ENCODE peak calls at places on chromosomes 3 and 15, in four cellular contexts. S is H1, D is A549, Y is HepG2. O is an unnamed sample.

GRCh38 chr3:153096611-153097200 is 65.3 kb upstream of the RAP2B start:
- DNase-seq in S (no peak), D (no peak), Y (no peak), O (no peak)

GRCh38 chr3:178631950-178632349 is 95.7 kb downstream of the KCNMB2 start:
- DNase-seq in S (no peak), D (no peak), Y (no peak), O (no peak)

GRCh38 chr15:59917504-59918157 is 86.5 kb upstream of the FOXB1 start:
- DNase-seq in S (peak), D (peak), Y (peak), O (peak)

GRCh38 chr15:33034588-33034987 is 159.9 kb downstream of the FMN1 start:
- DNase-seq in S (no peak), D (no peak), Y (no peak), O (no peak)

GRCh38 chr15:33125883-33126535 is 68.5 kb downstream of the FMN1 start:
- DNase-seq in S (no peak), D (no peak), Y (no peak), O (no peak)

GRCh38 chr15:84079885-84080777 is 155.4 kb upstream of the GOLGA6L4 start:
- DNase-seq in S (peak), D (no peak), Y (no peak), O (peak)

GRCh38 chr3:127593187-127593586 is 2.7 kb upstream of the TPRA1 start:
- DNase-seq in S (no peak), D (no peak), Y (no peak), O (peak)

GRCh38 chr3:54213910-54214309 is 91.6 kb downstream of the CACNA2D3 start:
- DNase-seq in S (no peak), D (peak), Y (no peak), O (no peak)

GRCh38 chr3:4703054-4703480 is 209.9 kb downstream of the ITPR1 start:
- DNase-seq in S (no peak), D (no peak), Y (no peak), O (no peak)

GRCh38 chr3:184647405-184647936 is 64.4 kb downstream of the MAGEF1 start:
- DNase-seq in S (no peak), D (no peak), Y (no peak), O (no peak)

GRCh38 chr3:182182531-182182968 is 470.8 kb downstream of the SOX2 start:
- DNase-seq in S (no peak), D (no peak), Y (peak), O (no peak)

GRCh38 chr3:189361103-189361835 is 189.5 kb downstream of the TPRG1 start:
- DNase-seq in S (no peak), D (no peak), Y (no peak), O (no peak)

GRCh38 chr15:58179741-58180381 is 41.7 kb downstream of the AQP9 start:
- DNase-seq in S (no peak), D (no peak), Y (no peak), O (peak)

GRCh38 chr15:98850991-98851776 is 156.4 kb downstream of the PGPEP1L start:
- DNase-seq in S (peak), D (peak), Y (peak), O (peak)

GRCh38 chr15:40162552-40162951 is 1.7 kb downstream of the BUB1B start:
- DNase-seq in S (no peak), D (no peak), Y (no peak), O (no peak)

GRCh38 chr3:124133366-124133940 is 141.5 kb upstream of the ROPN1 start:
- DNase-seq in S (no peak), D (no peak), Y (no peak), O (no peak)

GRCh38 chr3:31129241-31129640 is 234.8 kb upstream of the GADL1 start:
- DNase-seq in S (no peak), D (no peak), Y (no peak), O (no peak)

GRCh38 chr15:28935316-28935715 is 49.5 kb downstream of the APBA2 start:
- DNase-seq in S (peak), D (peak), Y (peak), O (peak)

GRCh38 chr15:89406756-89407650 is 72.4 kb upstream of the POLG start:
- DNase-seq in S (no peak), D (no peak), Y (no peak), O (no peak)

GRCh38 chr3:171261487-171261886 is 198.7 kb downstream of the TNIK start:
- DNase-seq in S (no peak), D (peak), Y (no peak), O (no peak)

GRCh38 chr3:147915057-147915456 is 505.9 kb downstream of the ZIC1 start:
- DNase-seq in S (no peak), D (no peak), Y (no peak), O (no peak)

GRCh38 chr3:150544040-150544439 is 2.3 kb downstream of the SERP1 start:
- DNase-seq in S (no peak), D (no peak), Y (no peak), O (no peak)

GRCh38 chr3:37906734-37907282 is 45.1 kb downstream of the CTDSPL start:
- DNase-seq in S (no peak), D (no peak), Y (peak), O (no peak)

GRCh38 chr3:116930786-116931185 is 221.2 kb downstream of the TUSC7 start:
- DNase-seq in S (no peak), D (no peak), Y (no peak), O (no peak)

GRCh38 chr3:38479431-38480092 is 16.6 kb upstream of the EXOG start:
- DNase-seq in S (no peak), D (peak), Y (peak), O (peak)

GRCh38 chr15:58762731-58763130 is 8.4 kb upstream of the MINDY2 start:
- DNase-seq in S (no peak), D (no peak), Y (no peak), O (no peak)

GRCh38 chr3:152127058-152127457 is 141.7 kb upstream of the MBNL1 start:
- DNase-seq in S (no peak), D (no peak), Y (no peak), O (no peak)

GRCh38 chr3:45110185-45110833 is 35.9 kb downstream of the CDCP1 start:
- DNase-seq in S (no peak), D (no peak), Y (peak), O (no peak)

GRCh38 chr15:42373274-42373673 is 14.0 kb downstream of the CAPN3 start:
- DNase-seq in S (no peak), D (no peak), Y (peak), O (no peak)

GRCh38 chr15:73716417-73716816 is 32.2 kb downstream of the CD276 start:
- DNase-seq in S (no peak), D (no peak), Y (no peak), O (no peak)

GRCh38 chr3:138463724-138464489 is 29.5 kb downstream of the ESYT3 start:
- DNase-seq in S (peak), D (no peak), Y (no peak), O (no peak)

GRCh38 chr3:184609861-184610365 is 48.3 kb downstream of the EPHB3 start:
- DNase-seq in S (no peak), D (no peak), Y (no peak), O (no peak)

GRCh38 chr3:117892991-117893390 is 1141.7 kb downstream of the IGSF11 start:
- DNase-seq in S (no peak), D (no peak), Y (no peak), O (no peak)

GRCh38 chr15:59329570-59330350 is 42.9 kb downstream of the MYO1E start:
- DNase-seq in S (no peak), D (peak), Y (peak), O (no peak)

GRCh38 chr3:11909726-11910125 is 63.0 kb upstream of the TAMM41 start:
- DNase-seq in S (no peak), D (no peak), Y (no peak), O (no peak)

GRCh38 chr3:53077476-53078220 is 31.8 kb upstream of the SFMBT1 start:
- DNase-seq in S (no peak), D (no peak), Y (no peak), O (no peak)

GRCh38 chr3:21785765-21786453 is 34.9 kb upstream of the ZNF385D start:
- DNase-seq in S (no peak), D (no peak), Y (no peak), O (no peak)

DNA sequence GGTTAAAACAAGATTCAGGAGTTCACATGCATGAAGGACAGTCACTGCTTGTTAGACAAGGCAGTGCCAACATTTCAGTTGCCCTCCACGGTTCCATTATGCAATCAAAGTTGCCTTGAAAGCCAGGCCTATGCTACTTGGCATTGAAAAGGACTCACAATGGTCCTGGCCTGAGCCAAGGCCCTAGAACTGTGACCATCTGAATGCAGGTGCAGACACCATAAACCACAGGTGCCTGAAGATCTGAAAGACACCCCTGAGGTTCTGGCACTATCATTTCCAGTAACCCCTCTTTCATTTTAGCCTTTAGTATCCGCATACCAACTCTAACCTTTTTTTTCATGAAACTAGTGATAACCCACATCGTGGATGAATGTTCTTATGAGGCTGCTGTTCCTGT is 2.8 kb downstream of the GABRA5 start:
- DNase-seq in S (no peak), D (no peak), Y (no peak), O (no peak)
- TF ChIP-seq RNF2 in S (no peak), D (no peak), Y (no peak), O (no peak)

GRCh38 chr15:45395956-45396355 is 17.6 kb upstream of the GATM start:
- DNase-seq in S (no peak), D (no peak), Y (no peak), O (no peak)

GRCh38 chr15:45389351-45389750 is 11.0 kb upstream of the GATM start:
- DNase-seq in S (no peak), D (no peak), Y (no peak), O (no peak)

GRCh38 chr15:45394681-45395080 is 16.3 kb upstream of the GATM start:
- DNase-seq in S (no peak), D (no peak), Y (no peak), O (no peak)

GRCh38 chr15:45393851-45394250 is 15.5 kb upstream of the GATM start:
- DNase-seq in S (no peak), D (no peak), Y (peak), O (no peak)

GRCh38 chr15:45391746-45392711 is 13.7 kb upstream of the GATM start:
- DNase-seq in S (no peak), D (no peak), Y (no peak), O (no peak)
- TF ChIP-seq RNF2 in S (no peak), D (no peak), Y (no peak), O (no peak)

DNA sequence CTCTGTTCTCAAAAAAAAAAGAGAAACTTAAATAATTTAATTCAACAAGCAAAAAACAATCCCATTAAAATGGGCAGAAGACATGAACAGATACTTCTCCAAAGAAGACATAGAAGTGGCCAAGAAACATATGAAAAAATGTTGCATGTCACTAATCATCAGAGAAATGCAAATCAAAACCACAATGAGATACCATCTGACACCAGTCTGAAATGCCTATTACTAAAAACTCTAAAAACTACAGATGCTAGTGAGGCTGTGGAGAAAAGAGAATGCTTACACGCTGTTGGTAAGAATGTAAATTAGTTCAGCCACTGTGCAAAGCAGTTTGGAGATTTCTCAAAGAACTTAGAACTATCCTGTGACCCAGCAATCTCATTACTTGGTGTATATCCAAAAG is 382.9 kb downstream of the OTOL1 start:
- DNase-seq in S (no peak), D (no peak), Y (no peak), O (no peak)
- TF ChIP-seq RNF2 in S (no peak), D (no peak), Y (no peak), O (no peak)

DNA sequence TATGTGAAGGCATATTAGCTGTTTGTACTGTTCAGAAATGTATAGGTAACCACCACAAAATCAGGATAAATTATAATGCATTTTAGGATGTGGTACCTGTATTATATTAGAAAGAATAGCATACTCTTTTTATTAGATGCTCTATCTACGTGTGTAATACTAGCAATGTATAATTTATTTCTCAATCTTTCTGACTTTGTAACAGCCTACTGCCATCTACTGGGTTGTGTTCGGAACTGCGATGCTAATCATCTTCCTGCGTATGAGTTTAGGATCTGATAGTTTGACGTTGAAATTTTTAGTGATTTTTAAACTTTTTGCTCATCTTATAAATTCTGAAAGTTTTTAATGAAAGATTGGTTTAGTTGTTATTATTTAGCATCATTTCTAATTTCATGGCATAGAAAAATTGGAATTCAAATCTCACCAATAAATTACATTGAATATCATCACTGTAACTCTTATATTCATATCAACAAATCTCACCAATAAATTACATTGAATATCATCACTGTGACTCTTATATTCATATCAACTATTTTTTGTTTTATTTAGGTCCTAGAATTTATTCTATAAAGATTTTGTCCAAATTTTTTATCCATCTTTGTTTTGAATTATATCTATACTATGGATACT is 322.7 kb upstream of the ZNF717 start:
- DNase-seq in S (no peak), D (peak), Y (peak), O (peak)
- TF ChIP-seq RNF2 in S (no peak), D (no peak), Y (no peak), O (no peak)

GRCh38 chr3:41169038-41169437 is 30.3 kb upstream of the CTNNB1 start:
- DNase-seq in S (no peak), D (no peak), Y (no peak), O (no peak)
- TF ChIP-seq RNF2 in S (no peak), D (no peak), Y (no peak), O (no peak)

GRCh38 chr15:77599357-77599756 is 33.4 kb downstream of the LINGO1 start:
- DNase-seq in S (no peak), D (no peak), Y (no peak), O (no peak)
- TF ChIP-seq RNF2 in S (no peak), D (no peak), Y (no peak), O (no peak)

GRCh38 chr3:115488410-115488809 is 134.9 kb upstream of the GAP43 start:
- DNase-seq in S (no peak), D (no peak), Y (no peak), O (no peak)

GRCh38 chr3:115487972-115488371 is 135.3 kb upstream of the GAP43 start:
- DNase-seq in S (no peak), D (no peak), Y (no peak), O (no peak)

DNA sequence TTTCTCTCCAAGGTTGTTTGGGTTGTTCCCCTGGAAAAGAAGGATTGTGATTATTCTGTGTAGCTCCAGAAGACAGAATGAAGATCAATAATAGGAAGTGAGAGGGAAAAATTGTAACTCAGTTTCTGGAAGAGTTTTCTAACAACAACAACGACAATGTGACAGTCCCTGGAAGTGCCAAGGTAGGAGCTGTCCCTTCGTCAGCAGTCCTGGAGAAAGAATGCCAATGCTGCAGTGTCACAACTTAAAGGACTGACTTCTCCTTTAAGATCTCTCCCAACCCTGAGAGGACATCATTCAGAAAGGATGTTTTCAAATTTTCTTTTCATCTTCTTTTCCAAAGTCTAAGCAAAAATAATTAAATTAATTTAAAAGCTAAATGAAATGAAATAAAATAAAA is 136.4 kb upstream of the GAP43 start:
- DNase-seq in S (no peak), D (no peak), Y (no peak), O (no peak)
- TF ChIP-seq RNF2 in S (no peak), D (no peak), Y (no peak), O (no peak)

DNA sequence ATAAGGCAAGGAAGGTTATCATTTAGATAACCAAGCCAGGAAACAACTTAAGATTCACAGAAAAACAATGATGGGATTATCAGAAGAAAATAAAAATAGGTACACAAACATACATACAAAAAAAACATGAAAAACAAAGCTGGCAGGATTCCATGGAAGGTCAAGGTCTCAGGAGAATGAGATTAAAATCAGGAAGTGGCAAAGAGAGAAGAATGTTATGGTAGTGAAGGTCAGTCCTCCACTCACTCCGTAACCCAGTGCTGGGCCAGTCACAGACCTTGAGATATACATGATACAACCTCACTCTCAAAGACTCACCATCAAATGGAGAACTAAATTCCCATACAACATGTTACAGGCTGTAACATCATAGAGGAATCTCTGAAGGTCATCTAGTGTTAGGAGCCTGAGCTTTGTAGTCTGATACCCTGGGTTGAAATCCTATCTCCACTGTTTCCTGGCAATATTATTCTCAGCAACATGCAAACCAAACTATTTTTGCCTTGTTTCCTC is 93.9 kb downstream of the CTNNB1 start:
- DNase-seq in S (no peak), D (no peak), Y (peak), O (no peak)
- TF ChIP-seq RNF2 in S (no peak), D (no peak), Y (no peak), O (no peak)

GRCh38 chr3:16136042-16136441 is 38.4 kb upstream of the GALNT15 start:
- DNase-seq in S (no peak), D (no peak), Y (no peak), O (no peak)
- TF ChIP-seq RNF2 in S (no peak), D (no peak), Y (no peak), O (no peak)

DNA sequence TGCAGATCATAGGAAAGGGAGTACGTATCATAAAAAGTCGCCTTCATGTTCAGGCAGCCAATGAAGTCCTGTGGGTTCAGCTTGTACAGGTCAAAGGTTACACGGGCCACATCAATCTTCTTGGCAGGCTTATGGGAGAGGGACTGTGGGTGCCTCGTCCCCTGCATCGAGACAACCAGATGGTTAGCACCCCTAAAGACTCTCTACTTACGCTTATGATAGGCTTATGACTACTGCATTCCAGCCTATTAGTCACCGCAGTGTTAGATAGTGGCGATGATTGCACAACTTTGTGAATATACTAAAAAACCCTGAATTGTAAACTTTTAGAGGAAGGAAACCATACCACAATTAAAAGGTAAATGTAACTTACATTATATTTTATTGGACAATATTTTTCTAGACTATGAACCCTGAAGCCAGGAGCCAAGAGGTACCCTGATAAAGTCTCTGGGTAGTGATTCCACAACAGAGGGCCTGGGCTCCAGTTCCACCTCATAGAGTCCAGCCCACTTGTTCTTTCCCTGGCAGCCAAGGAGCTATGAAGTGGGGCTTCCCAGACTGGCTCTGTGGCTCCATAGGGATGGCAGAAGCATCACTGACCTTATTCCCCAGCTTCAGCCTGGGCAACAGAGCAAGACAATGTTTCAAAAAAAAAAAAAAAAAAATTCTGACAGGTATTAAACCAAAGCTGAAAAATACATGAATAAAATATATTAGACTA is 2.5 kb upstream of the FANCD2 start:
- DNase-seq in S (no peak), D (peak), Y (no peak), O (peak)
- TF ChIP-seq RNF2 in S (no peak), D (no peak), Y (no peak), O (no peak)

O was measured in K562.